ENCODE peak calls at places on chromosomes 4 and X, in seven cellular contexts. L is fibroblast of the aortic adventitia, Q is GM12865, P is hepatocyte, K is bronchial epithelial cell, R is HCT116, X is progenitor cell of endocrine pancreas. H is an unnamed sample.

GRCh38 chrX:97026406-97026805 is 142.7 kb downstream of the RPA4 start:
- DNase-seq in R (no peak), X (no peak), K (no peak), Q (no peak), L (peak; percentile 3), P (peak; percentile 21), H (no peak)

GRCh38 chr4:180960758-180961401 is 1282.3 kb upstream of the TENM3 start:
- DNase-seq in R (no peak), P (peak; percentile 5), X (no peak), Q (no peak), L (peak; percentile 24), K (no peak), H (no peak)

GRCh38 chrX:32155044-32155638 is 1056.2 kb downstream of the DMD start:
- DNase-seq in L (no peak), R (no peak), Q (no peak), P (no peak), X (no peak), K (no peak), H (no peak)

GRCh38 chrX:42783456-42783855 is 5.5 kb upstream of the PPP1R2C start:
- DNase-seq in L (no peak), P (no peak), Q (no peak), R (no peak), X (no peak), K (no peak), H (no peak)

GRCh38 chr4:143294310-143294709 is 42.4 kb upstream of the GAB1 start:
- DNase-seq in R (no peak), Q (no peak), X (no peak), P (peak; percentile 49), K (no peak), L (peak; percentile 97), H (no peak)

GRCh38 chrX:68454476-68455150 is 21.3 kb upstream of the OPHN1 start:
- DNase-seq in Q (no peak), K (no peak), P (no peak), R (no peak), X (no peak), L (no peak), H (no peak)

GRCh38 chr4:169253904-169254303 is 16.9 kb downstream of the SH3RF1 start:
- DNase-seq in X (no peak), L (peak; percentile 82), R (no peak), K (no peak), P (no peak), Q (no peak), H (no peak)

GRCh38 chr4:26028793-26029511 is 114.9 kb downstream of the SMIM20 start:
- DNase-seq in X (peak; percentile 85), P (peak; percentile 90), Q (peak; percentile 76), L (peak; percentile 68), K (peak; percentile 14), R (no peak), H (peak; percentile 79)

GRCh38 chr4:97238956-97239698 is 904.1 kb downstream of the STPG2 start:
- DNase-seq in Q (no peak), P (no peak), K (no peak), R (no peak), L (no peak), X (no peak), H (no peak)

GRCh38 chr4:38154681-38155588 is 194.7 kb downstream of the PTTG2 start:
- DNase-seq in K (peak; percentile 73), X (no peak), L (peak; percentile 88), R (no peak), Q (no peak), P (no peak), H (no peak)

GRCh38 chr4:20084488-20084887 is 167.2 kb upstream of the SLIT2 start:
- DNase-seq in L (no peak), Q (no peak), P (no peak), K (no peak), R (no peak), X (no peak), H (no peak)

GRCh38 chr4:1582227-1582626 is 101.9 kb downstream of the FAM53A start:
- DNase-seq in R (no peak), K (no peak), X (no peak), P (no peak), L (no peak), Q (no peak), H (no peak)

GRCh38 chrX:72466493-72466892 is 106.2 kb downstream of the HDAC8 start:
- DNase-seq in Q (no peak), K (no peak), L (peak; percentile 7), X (no peak), R (no peak), P (no peak), H (no peak)

GRCh38 chr4:76803522-76803921 is 94.4 kb downstream of the SOWAHB start:
- DNase-seq in R (no peak), P (peak; percentile 75), X (no peak), Q (peak; percentile 50), K (peak; percentile 85), L (peak; percentile 54), H (no peak)

GRCh38 chr4:150176559-150176958 is 98.3 kb downstream of the DCLK2 start:
- DNase-seq in Q (no peak), K (peak; percentile 78), X (no peak), P (peak; percentile 18), L (peak; percentile 98), R (no peak), H (no peak)

GRCh38 chr4:86556791-86557415 is 37.2 kb upstream of the PTPN13 start:
- DNase-seq in X (no peak), P (no peak), K (peak; percentile 39), R (no peak), L (peak; percentile 7), Q (no peak), H (no peak)

GRCh38 chr4:71266090-71266794 is 72.6 kb upstream of the SLC4A4 start:
- DNase-seq in L (peak; percentile 74), X (no peak), P (no peak), Q (peak; percentile 35), K (no peak), R (no peak), H (peak; percentile 13)

GRCh38 chr4:128068927-128069326 is 7.8 kb downstream of the LARP1B start:
- DNase-seq in K (peak; percentile 30), X (no peak), P (no peak), Q (peak; percentile 21), R (peak; percentile 48), L (peak; percentile 25), H (no peak)

GRCh38 chrX:136130931-136131843 is 16.1 kb upstream of the FHL1 start:
- DNase-seq in X (no peak), K (peak; percentile 92), L (peak; percentile 90), Q (no peak), R (peak; percentile 24), P (no peak), H (no peak)

GRCh38 chrX:35919536-35920309 is at the start of gene CFAP47:
- DNase-seq in Q (no peak), X (peak; percentile 12), P (peak; percentile 73), L (no peak), R (no peak), K (peak; percentile 14), H (no peak)

GRCh38 chrX:323721-324628 is 5.4 kb upstream of the GTPBP6 start:
- DNase-seq in R (peak; percentile 67), L (peak; percentile 63), Q (peak; percentile 64), K (peak; percentile 76), X (no peak), P (peak; percentile 88), H (no peak)

DNA sequence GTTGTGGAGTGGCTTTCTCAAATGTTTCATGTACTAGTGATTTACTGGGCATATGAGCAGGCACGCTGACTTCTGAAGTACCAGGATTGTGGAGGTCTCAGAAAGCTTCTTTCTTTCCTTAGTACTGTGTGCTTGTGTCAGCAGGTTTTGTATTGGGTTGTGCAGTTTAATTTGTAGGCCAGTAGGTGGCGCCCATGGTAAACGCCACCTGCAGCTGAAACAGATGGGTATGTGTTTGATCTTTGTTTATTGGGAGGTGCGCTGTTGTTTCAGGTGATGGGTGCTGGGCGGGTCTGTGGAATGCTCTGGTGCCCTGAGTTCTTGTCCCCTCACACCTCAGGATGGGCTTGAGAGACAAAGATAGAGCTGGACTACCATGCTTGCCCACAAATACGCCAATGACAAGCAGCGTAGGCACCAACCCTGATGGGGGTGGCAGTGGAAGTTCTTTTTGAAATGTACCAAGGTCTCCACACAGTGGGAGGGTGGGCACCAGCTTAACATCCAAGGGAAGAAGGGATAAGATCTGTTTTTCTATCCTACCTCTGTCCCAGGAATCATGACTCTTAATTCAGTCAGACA is 141.5 kb downstream of the RPS6KA6 start:
- DNase-seq in Q (peak; percentile 28), X (no peak), R (no peak), K (peak; percentile 21), P (peak; percentile 26), L (peak; percentile 19), H (peak; percentile 26)
- TF ChIP-seq CTCF in Q (peak; percentile 50), X (peak; percentile 60), R (no peak), K (peak; percentile 62), P (peak; percentile 58), L (peak; percentile 71), H (peak; percentile 93)

GRCh38 chrX:150150081-150150779 is 211.9 kb upstream of the EOLA2 start:
- DNase-seq in P (no peak), Q (no peak), L (peak; percentile 47), R (no peak), K (no peak), X (no peak), H (no peak)

GRCh38 chrX:150150780-150151125 is 212.4 kb upstream of the MAMLD1 start:
- DNase-seq in X (no peak), K (no peak), R (no peak), Q (no peak), P (no peak), L (no peak), H (no peak)

GRCh38 chrX:150143721-150144440 is 205.6 kb upstream of the EOLA2 start:
- DNase-seq in K (no peak), X (no peak), Q (no peak), R (no peak), P (no peak), L (no peak), H (no peak)

GRCh38 chrX:150148749-150149672 is 210.7 kb upstream of the EOLA2 start:
- DNase-seq in Q (no peak), X (no peak), L (peak; percentile 31), K (no peak), R (no peak), P (no peak), H (no peak)

GRCh38 chrX:150146271-150146888 is 208.1 kb upstream of the EOLA2 start:
- DNase-seq in L (no peak), R (no peak), K (no peak), X (no peak), Q (no peak), P (no peak), H (no peak)
- TF ChIP-seq CTCF in L (no peak), R (peak; percentile 30), K (no peak), X (no peak), Q (no peak), P (peak; percentile 11), H (no peak)

DNA sequence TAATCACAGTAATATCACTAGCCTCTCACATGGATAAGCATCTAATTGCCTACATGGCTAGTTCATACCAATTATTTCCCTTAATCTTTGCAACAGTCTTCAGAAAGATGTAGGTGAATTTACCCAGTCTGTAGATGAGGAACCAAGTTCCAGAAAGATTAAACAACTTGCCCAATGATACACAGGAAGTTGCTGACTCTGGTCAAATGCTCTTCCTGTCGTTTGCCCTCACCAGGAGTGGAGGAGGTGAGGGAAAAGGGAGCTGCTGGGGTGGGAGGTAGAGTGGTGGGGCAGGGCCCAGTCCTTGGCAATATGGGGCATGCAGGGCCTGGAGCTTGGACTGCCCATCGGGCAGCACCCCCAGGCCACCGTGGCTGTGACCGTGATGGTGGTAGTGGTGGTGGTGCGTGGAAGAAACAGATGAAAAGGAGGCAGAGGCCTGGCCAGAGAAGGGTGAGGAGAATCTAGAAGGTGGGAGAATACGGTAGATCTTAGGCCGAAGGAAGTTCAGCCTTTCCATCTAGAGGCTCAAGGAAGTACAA is 2.3 kb upstream of the KDM5C start:
- DNase-seq in R (no peak), K (no peak), P (no peak), Q (no peak), L (no peak), X (no peak), H (no peak)
- TF ChIP-seq CTCF in R (no peak), K (no peak), P (no peak), Q (no peak), L (no peak), X (no peak), H (no peak)

GRCh38 chrX:153539979-153540358 is 22.5 kb downstream of the ATP2B3 start:
- DNase-seq in R (no peak), P (no peak), L (no peak), X (no peak), K (no peak), Q (no peak), H (no peak)
- TF ChIP-seq CTCF in R (no peak), P (no peak), L (no peak), X (no peak), K (no peak), Q (no peak), H (no peak)

H was measured in GM13977.